ENCODE peak calls at places on chromosomes 13 and 19, in seven cellular contexts. B is nephron progenitor cell; C is stimulated activated CD8-positive, alpha-beta memory T cell treated with anti-CD3 and anti-CD28 coated beads, Interleukin-7, amount 100 ng/mL, for 1 hour; V is upper lobe of right lung; L is kidney tubule cell; G is stimulated activated CD4-positive, alpha-beta T cell treated with anti-CD3 and anti-CD28 coated beads, Interleukin-4, amount 100 ng/mL, for 4 hours; H is EL. F is an unnamed sample.

GRCh38 chr13:105804561-105805190 is 730.8 kb downstream of the EFNB2 start:
- DNase-seq in B (no peak), C (no peak), V (no peak), L (no peak), G (no peak), H (peak; percentile 23), F (no peak)

GRCh38 chr19:48806818-48807589 is 3.8 kb downstream of the BCAT2 start:
- DNase-seq in B (peak; percentile 59), C (no peak), V (no peak), L (no peak), G (no peak), H (no peak), F (no peak)

GRCh38 chr19:7639863-7640348 is 3.0 kb downstream of the STXBP2 start:
- DNase-seq in B (no peak), C (no peak), V (no peak), L (no peak), G (no peak), H (no peak), F (no peak)

GRCh38 chr19:17107546-17108452 is 32.2 kb downstream of the MYO9B start:
- DNase-seq in B (peak; percentile 18), C (no peak), V (peak; percentile 78), L (peak; percentile 93), G (no peak), H (peak; percentile 99), F (no peak)

GRCh38 chr13:93847162-93847561 is 620.6 kb downstream of the GPC6 start:
- DNase-seq in B (no peak), C (no peak), V (no peak), L (peak; percentile 48), G (no peak), H (peak; percentile 52), F (no peak)

GRCh38 chr13:72911988-72912387 is 130.1 kb downstream of the PIBF1 start:
- DNase-seq in B (no peak), C (no peak), V (no peak), L (no peak), G (no peak), H (no peak), F (no peak)

GRCh38 chr19:289651-290538 is 1.3 kb downstream of the PLPP2 start:
- DNase-seq in B (no peak), C (no peak), V (peak; percentile 72), L (peak; percentile 95), G (peak; percentile 46), H (peak; percentile 35), F (peak; percentile 71)

GRCh38 chr13:35826626-35827254 is 304.4 kb downstream of the DCLK1 start:
- DNase-seq in B (peak; percentile 15), C (no peak), V (no peak), L (no peak), G (no peak), H (no peak), F (peak; percentile 80)

F was measured in H1.